ENCODE peak calls at places on chromosome 2, in four cellular contexts. L is GM12865, J is SJSA1, A is body of pancreas. O is an unnamed sample.

GRCh38 chr2:37376421-37377186 is 32.2 kb downstream of the QPCT start:
- DNase-seq in L (peak), J (peak), A (peak), O (no peak)

GRCh38 chr2:221482581-221483140 is 89.4 kb downstream of the EPHA4 start:
- DNase-seq in L (no peak), J (no peak), A (no peak), O (no peak)

GRCh38 chr2:9807056-9807455 is 36.2 kb upstream of the TAF1B start:
- DNase-seq in L (no peak), J (no peak), A (no peak), O (no peak)

GRCh38 chr2:190805126-190805525 is 75.5 kb upstream of the GLS start:
- DNase-seq in L (no peak), J (no peak), A (no peak), O (no peak)

GRCh38 chr2:44740678-44741077 is 200.8 kb upstream of the SIX3 start:
- DNase-seq in L (no peak), J (no peak), A (peak), O (no peak)

GRCh38 chr2:95530734-95531133 is 46.2 kb upstream of the TRIM43B start:
- DNase-seq in L (peak), J (peak), A (no peak), O (peak)

GRCh38 chr2:181305151-181306123 is 151.7 kb upstream of the ITGA4 start:
- DNase-seq in L (peak), J (no peak), A (peak), O (no peak)

GRCh38 chr2:119462574-119462973 is 30.9 kb downstream of the TMEM37 start:
- DNase-seq in L (no peak), J (no peak), A (no peak), O (no peak)

GRCh38 chr2:232598293-232598692 is 35.1 kb upstream of the EFHD1 start:
- DNase-seq in L (no peak), J (no peak), A (no peak), O (no peak)

GRCh38 chr2:68809324-68810240 is 61.6 kb downstream of the BMP10 start:
- DNase-seq in L (no peak), J (no peak), A (no peak), O (no peak)

GRCh38 chr2:155947069-155947468 is 385.5 kb downstream of the NR4A2 start:
- DNase-seq in L (no peak), J (no peak), A (no peak), O (no peak)

GRCh38 chr2:33478968-33479691 is 2.7 kb downstream of the RASGRP3 start:
- DNase-seq in L (peak), J (no peak), A (no peak), O (no peak)

GRCh38 chr2:33322099-33322498 is 154.3 kb upstream of the RASGRP3 start:
- DNase-seq in L (no peak), J (no peak), A (peak), O (peak)

GRCh38 chr2:239723486-239724193 is 301.5 kb downstream of the NDUFA10 start:
- DNase-seq in L (no peak), J (peak), A (no peak), O (no peak)

GRCh38 chr2:156437272-156437671 is 1.1 kb downstream of the GPD2 start:
- DNase-seq in L (peak), J (no peak), A (peak), O (no peak)

GRCh38 chr2:47034973-47035609 is 119.5 kb upstream of the MCFD2 start:
- DNase-seq in L (peak), J (peak), A (peak), O (no peak)

GRCh38 chr2:139529045-139529444 is 748.9 kb upstream of the NXPH2 start:
- DNase-seq in L (no peak), J (no peak), A (no peak), O (no peak)

GRCh38 chr2:191894681-191895147 is 47.8 kb upstream of the CAVIN2 start:
- DNase-seq in L (no peak), J (no peak), A (no peak), O (peak)

GRCh38 chr2:102141915-102142828 is at the start of gene IL1R1:
- DNase-seq in L (no peak), J (peak), A (peak), O (no peak)

DNA sequence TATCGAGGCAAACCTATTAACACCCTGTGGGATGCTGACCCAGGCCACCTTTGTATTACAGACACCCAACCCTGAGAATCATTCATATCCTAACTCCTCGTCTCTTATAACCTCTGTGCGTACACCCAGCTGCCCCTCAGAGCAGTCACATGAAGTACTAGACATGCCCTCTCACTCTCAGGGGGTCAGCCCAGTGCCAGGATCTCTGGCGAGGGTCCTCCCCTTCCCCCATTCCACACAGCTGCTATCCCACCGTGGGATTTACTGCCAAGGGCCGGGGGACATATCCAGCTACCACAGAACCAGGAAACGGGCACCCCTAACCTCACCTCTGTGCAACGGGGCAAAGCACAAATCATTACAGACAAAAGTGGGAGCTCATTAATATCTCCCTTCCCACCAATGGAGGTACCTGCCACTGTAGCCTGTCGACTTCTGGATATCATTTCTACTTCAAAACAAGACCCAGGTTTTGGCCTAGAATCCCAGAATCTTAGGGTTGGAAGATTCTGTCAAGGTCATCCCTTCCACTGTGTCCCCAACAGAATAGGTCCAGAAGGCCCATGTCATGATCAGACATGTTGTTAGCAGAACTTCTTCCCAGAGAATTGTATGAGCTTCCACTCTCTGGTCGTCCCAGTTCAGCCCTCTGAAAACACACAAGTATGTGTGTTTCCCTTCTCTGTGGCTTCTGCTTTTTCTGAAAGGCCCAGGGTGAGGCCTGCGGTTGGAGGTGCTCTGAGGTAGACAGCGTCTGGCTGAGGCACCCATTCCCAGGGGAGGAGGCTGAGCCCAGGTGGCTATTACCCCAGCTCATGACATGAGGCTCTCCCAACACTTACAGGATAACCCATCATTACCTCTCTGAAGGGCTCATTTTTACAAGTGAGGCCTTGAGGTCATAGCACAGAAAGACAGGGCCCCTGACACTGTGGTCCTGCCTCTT is 1.7 kb downstream of the TMBIM1 start:
- DNase-seq in L (peak), J (no peak), A (no peak), O (no peak)
- H3K4me3 ChIP-seq in L (peak), J (no peak), A (peak), O (peak)

GRCh38 chr2:215319500-215319899 is 7.6 kb downstream of the ATIC start:
- DNase-seq in L (no peak), J (no peak), A (no peak), O (no peak)
- H3K4me3 ChIP-seq in L (no peak), J (no peak), A (no peak), O (no peak)

GRCh38 chr2:54672587-54673456 is 50.6 kb upstream of the EML6 start:
- DNase-seq in L (peak), J (no peak), A (no peak), O (no peak)
- H3K4me3 ChIP-seq in L (no peak), J (no peak), A (no peak), O (no peak)

DNA sequence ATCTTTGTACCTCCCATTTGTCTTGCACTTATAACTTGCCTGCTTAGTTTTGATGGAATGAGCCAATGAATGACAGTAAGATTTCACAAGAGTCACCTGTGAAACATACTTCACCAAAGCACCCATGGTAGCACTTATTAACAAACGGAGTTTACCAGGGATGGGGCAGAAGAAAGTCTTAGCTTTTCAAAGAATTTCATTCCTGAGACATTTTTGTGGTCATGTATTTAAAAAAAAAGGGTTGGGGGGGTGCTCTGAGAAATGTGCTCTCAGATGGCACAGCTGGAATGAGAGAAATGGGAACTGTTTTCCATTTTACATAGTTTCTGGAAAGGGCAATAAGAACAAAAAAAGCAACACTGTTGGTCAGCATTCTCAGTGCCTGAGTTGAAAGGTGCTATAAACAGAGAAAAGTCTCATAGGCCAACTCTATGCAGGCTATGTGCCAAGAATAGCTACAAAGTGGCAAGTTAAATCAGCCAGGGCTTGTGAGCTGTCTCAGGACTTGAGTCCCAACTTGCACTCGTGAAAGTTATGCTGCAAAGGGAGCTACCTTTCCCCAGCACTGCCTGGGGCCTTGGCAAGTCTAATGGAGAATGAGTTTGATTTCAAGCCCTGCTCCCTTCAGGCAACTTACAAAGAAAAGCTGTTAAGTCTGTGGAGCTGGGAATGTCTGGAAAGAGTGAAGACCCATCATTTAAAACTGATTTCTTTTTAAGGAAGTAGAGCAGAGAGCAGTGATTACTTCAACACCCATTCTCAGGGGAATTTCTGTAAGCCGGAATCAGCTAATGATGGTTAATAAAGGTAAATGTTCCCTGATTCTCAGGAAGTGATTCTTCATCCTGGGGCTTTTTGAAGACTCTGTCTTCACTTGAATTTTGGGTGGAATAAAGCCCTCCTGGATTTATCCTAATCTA is 170.6 kb downstream of the SLC8A1 start:
- DNase-seq in L (peak), J (peak), A (no peak), O (peak)
- H3K4me3 ChIP-seq in L (peak), J (no peak), A (no peak), O (no peak)

DNA sequence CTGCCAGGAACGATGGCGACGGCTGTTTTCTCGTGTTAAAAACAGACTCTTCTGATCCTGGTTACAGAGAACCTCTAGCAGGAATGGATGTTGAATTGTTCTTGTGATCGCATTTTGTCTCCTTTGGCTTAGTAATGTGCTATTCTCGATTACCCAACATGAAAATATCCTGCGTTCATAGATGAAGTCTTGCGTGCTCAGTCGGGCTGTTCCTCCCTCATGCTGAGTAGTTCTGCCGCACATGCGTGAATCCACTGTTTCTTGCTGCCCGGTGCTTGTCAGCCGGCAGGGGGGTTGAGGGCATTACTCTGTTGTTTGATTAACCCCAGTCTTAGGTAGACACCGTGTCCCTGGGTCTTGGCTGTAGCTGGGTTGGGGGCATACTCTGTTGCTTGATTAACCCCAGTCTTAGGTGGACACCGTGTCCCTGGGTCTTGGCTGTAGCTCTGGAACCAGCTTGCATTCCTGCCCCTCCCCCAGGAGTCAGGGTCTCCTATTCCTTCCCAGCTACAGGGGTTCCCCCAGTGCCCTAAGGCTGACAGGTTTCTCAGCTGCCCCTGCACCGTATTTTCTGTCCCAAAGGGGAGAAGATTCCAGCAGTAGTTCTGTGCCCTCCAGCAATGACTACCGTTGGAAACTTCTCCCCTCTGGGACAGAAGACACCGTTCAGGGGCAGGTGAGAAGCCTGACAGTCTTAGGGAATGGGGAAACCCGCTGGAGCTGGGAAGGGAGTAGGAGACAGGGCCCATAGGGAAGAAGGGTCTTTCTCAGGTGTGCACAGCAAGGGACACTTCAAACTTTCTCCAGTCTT is 22.1 kb upstream of the ASB1 start:
- DNase-seq in L (no peak), J (no peak), A (no peak), O (no peak)
- H3K4me3 ChIP-seq in L (no peak), J (no peak), A (no peak), O (no peak)

DNA sequence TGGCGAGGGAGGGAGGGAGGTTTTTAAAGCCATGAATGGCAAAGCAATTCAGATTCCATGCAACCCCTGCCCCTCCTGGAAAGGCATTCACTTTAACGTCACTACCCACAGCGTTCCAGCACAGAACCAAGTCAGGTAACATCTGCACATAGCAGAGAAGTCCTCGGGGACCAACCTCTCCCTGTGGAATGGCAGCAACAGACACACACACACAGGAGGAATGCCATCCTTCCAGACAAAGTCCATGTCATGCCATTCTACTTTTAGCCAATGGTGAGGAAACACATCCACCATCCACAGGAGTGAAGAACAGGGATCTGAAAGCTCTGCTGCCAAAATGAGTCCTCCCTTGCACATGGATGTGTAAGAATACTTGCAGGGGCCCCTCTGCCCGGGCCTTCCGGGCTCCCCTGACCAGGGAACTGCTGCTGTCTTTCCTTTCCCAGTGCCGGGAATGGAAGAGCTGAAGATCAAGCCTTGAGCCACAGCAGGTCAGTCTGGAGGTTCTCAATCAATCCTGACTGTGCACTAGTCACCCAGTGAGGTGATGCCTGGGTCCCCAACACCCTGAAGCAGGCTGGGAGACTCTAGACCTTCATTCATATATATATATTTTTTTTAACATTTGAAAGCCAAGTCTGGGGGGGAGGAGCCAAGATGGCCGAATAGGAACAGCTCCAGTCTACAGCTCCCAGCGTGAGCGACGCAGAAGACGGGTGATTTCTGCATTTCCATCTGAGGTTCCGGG is 63.7 kb downstream of the UXS1 start:
- DNase-seq in L (no peak), J (no peak), A (no peak), O (no peak)
- H3K4me3 ChIP-seq in L (no peak), J (no peak), A (no peak), O (no peak)

GRCh38 chr2:164189851-164190250 is 431.4 kb downstream of the GRB14 start:
- DNase-seq in L (no peak), J (no peak), A (no peak), O (no peak)

GRCh38 chr2:164186596-164186995 is 434.7 kb downstream of the GRB14 start:
- DNase-seq in L (no peak), J (no peak), A (no peak), O (no peak)

DNA sequence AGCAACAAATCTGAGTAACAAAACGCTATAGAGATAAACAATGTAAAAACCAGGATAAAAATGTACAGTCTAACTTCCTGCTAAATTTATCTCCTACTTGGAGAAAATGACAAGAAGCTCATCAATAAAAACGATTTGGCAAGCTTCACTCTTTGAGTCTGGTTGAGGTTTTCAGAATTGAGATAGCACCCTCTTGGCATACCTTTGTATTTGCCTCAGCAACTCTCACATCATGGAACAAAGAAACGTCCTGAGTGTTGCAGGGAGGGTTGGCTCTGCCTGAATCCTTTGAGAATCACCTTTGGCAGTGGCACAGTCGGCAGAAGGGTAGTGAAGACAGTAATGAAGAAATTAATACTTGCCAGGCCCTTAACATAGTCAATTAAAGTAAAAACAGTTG is 430.6 kb downstream of the GRB14 start:
- DNase-seq in L (no peak), J (no peak), A (no peak), O (no peak)
- H3K4me3 ChIP-seq in L (no peak), J (no peak), A (no peak), O (no peak)

GRCh38 chr2:106143495-106144215 is 50.4 kb downstream of the UXS1 start:
- DNase-seq in L (no peak), J (no peak), A (no peak), O (no peak)
- H3K4me3 ChIP-seq in L (no peak), J (no peak), A (no peak), O (no peak)

GRCh38 chr2:215826376-215826775 is 187.0 kb downstream of the MREG start:
- DNase-seq in L (no peak), J (no peak), A (no peak), O (no peak)
- H3K4me3 ChIP-seq in L (no peak), J (no peak), A (no peak), O (no peak)